ENCODE peak calls at places on chromosomes 6 and 20, in four cellular contexts. F, V, T and L are unnamed samples.

GRCh38 chr20:59997886-59998285 is 39.7 kb downstream of the CDH26 start:
- DNase-seq in F (no peak), V (no peak), T (no peak), L (no peak)

GRCh38 chr6:14159090-14159489 is 41.5 kb downstream of the CD83 start:
- DNase-seq in F (no peak), V (no peak), T (no peak), L (no peak)

GRCh38 chr6:170099387-170099786 is 191.5 kb downstream of the DLL1 start:
- DNase-seq in F (no peak), V (no peak), T (no peak), L (peak; percentile 8)

GRCh38 chr6:54646551-54647300 is 199.8 kb upstream of the FAM83B start:
- DNase-seq in F (no peak), V (no peak), T (peak; percentile 79), L (no peak)

GRCh38 chr20:59124326-59125029 is 39.1 kb upstream of the ZNF831 start:
- DNase-seq in F (no peak), V (no peak), T (no peak), L (no peak)

GRCh38 chr20:23503649-23504048 is 12.7 kb downstream of the CST8 start:
- DNase-seq in F (no peak), V (no peak), T (no peak), L (no peak)

GRCh38 chr6:82143041-82143481 is 104.5 kb downstream of the IBTK start:
- DNase-seq in F (peak; percentile 43), V (no peak), T (peak; percentile 12), L (no peak)

GRCh38 chr6:113763311-113763766 is 93.8 kb upstream of the MARCKS start:
- DNase-seq in F (no peak), V (no peak), T (peak; percentile 26), L (no peak)

GRCh38 chr6:102853249-102853955 is 1459.9 kb downstream of the GRIK2 start:
- DNase-seq in F (no peak), V (no peak), T (no peak), L (no peak)

GRCh38 chr20:14838663-14839650 is 501.5 kb upstream of the FLRT3 start:
- DNase-seq in F (no peak), V (no peak), T (no peak), L (no peak)

GRCh38 chr6:5098501-5099270 is 13.5 kb downstream of the PPP1R3G start:
- DNase-seq in F (no peak), V (no peak), T (no peak), L (no peak)

GRCh38 chr6:100808638-100809275 is 72.4 kb downstream of the ASCC3 start:
- DNase-seq in F (no peak), V (no peak), T (peak; percentile 64), L (no peak)

GRCh38 chr6:23659125-23659524 is 466.9 kb upstream of the NRSN1 start:
- DNase-seq in F (no peak), V (no peak), T (no peak), L (peak; percentile 49)

GRCh38 chr6:144305567-144305966 is 20.4 kb downstream of the UTRN start:
- DNase-seq in F (no peak), V (no peak), T (no peak), L (no peak)

GRCh38 chr6:87093651-87094050 is 1.3 kb downstream of the CGA start:
- DNase-seq in F (no peak), V (no peak), T (peak; percentile 74), L (no peak)

GRCh38 chr6:7147051-7147671 is 39.4 kb downstream of the RREB1 start:
- DNase-seq in F (no peak), V (no peak), T (peak; percentile 47), L (no peak)

GRCh38 chr6:6699741-6700367 is 111.3 kb downstream of the LY86 start:
- DNase-seq in F (peak; percentile 83), V (no peak), T (peak; percentile 92), L (peak; percentile 63)

GRCh38 chr6:43516367-43516696 is 394 bp downstream of the YIPF3 start:
- DNase-seq in F (no peak), V (no peak), T (peak; percentile 13), L (no peak)

GRCh38 chr6:56868687-56869086 is 86.2 kb upstream of the BEND6 start:
- DNase-seq in F (no peak), V (no peak), T (peak; percentile 89), L (no peak)

DNA sequence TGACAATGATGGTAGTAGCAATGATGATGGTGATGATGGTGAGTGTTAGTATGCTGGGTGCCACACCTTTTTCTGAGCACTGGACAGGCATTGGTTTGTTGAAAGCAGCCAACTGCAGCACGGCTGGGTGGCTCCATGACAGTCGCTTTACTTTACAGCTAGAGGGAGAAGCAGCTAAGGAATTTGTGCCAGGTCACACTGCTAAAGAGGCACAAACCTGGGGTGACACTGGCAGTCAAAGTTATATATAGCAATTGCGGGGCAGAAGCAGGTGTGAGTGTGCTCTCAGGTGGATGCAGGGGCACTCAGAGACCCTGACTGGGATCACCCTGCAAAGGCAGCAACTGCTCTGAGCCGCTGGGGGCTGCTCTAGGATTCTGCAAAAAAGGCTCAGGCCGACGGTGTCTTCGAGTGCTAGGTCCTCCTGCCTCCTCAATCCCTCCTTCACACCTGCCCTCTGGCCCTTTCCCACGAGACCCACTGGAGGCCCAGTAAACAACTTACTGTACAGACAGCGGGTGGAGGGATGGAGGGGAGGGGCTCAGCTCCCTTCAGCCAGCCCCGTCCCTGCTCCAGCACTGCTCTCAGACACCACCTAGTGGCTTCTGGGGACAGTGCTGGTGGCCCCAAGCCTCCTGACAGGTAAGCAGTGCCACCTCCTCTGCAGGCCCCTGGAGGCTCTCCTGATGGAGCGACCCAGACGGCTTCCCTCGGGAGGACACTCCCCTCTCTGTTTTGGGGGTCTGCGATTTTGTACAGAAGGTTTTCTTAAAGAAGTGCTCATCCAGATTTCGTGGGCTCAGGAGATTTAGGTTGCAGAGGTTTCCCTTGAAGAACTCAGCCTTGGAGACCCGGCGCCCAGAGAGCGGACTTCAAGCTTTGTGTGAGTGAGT is 4.4 kb upstream of the RPS21 start:
- DNase-seq in F (peak; percentile 76), V (peak; percentile 81), T (peak; percentile 49), L (peak; percentile 83)
- H3K4me1 ChIP-seq in F (peaks cover 25% of the 10 kb centered on the region), V (peaks cover 3% of the 10 kb centered on the region), T (peaks cover 23% of the 10 kb centered on the region), L (peaks cover 45% of the 10 kb centered on the region)

GRCh38 chr20:62739581-62740285 is 31.1 kb downstream of the NTSR1 start:
- DNase-seq in F (no peak), V (no peak), T (no peak), L (no peak)
- H3K4me3 ChIP-seq in F (no peak overlapping the region), V (peak overlapping the region; percentile 41), T (no peak overlapping the region), L (no peak overlapping the region)

GRCh38 chr6:30206152-30206551 is 7.1 kb downstream of the TRIM26 start:
- DNase-seq in F (no peak), V (no peak), T (no peak), L (no peak)
- H3K4me1 ChIP-seq in F (peaks cover 20% of the 10 kb centered on the region), V (peaks cover 4% of the 10 kb centered on the region), T (peaks cover 18% of the 10 kb centered on the region), L (peaks cover 13% of the 10 kb centered on the region)

DNA sequence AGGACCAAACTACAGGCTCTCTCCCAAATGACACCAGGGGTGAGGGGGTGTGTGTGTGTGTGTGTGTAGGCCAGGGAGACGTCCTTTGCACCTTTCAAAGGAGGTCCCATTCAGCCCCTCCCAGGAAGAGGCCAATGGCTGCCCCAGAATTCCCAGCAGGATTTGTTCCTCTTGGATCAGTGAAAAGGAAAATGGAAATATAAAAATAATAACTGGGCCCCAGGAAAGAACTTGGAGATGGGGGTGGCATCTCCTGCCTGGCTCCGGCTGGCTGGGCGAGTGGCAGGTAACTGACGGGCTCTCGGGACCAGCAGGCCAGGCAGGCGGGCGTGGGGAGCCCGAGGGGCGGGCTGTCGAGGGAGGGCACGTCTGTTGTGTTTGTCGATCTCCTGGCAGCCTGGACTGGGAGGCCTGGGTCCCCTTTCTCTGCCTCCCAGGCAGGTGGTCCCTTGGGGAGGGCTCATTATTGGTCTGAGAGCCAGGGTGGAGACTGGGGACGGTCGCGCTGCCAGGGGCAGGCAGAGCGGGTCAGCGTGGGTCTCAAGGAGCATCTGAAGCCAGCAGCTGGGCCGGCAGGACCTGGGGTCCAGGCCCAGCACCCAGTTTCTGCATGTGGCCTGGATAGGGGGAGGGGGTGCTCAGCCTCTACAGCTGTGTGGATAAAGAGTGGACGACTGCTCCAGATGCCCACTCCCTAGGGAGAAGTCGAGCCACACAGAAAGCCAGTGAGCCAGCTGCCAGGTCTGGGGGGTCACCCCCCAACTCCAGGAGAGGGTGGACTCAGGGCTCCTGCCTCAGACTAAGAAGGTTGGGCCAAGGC is 3.1 kb downstream of the NOL4L start:
- DNase-seq in F (no peak), V (no peak), T (no peak), L (no peak)
- H3K4me3 ChIP-seq in F (no peak overlapping the region), V (no peak overlapping the region), T (no peak overlapping the region), L (no peak overlapping the region)

GRCh38 chr20:20436689-20437088 is 68.8 kb downstream of the INSM1 start:
- DNase-seq in F (no peak), V (no peak), T (no peak), L (no peak)

GRCh38 chr20:20430066-20430465 is 62.2 kb downstream of the INSM1 start:
- DNase-seq in F (no peak), V (no peak), T (no peak), L (no peak)

GRCh38 chr20:20435453-20435852 is 67.5 kb downstream of the INSM1 start:
- DNase-seq in F (no peak), V (no peak), T (no peak), L (no peak)

GRCh38 chr20:20437314-20437713 is 69.4 kb downstream of the INSM1 start:
- DNase-seq in F (no peak), V (no peak), T (no peak), L (no peak)

GRCh38 chr20:20432618-20433286 is 64.8 kb downstream of the INSM1 start:
- DNase-seq in F (no peak), V (no peak), T (no peak), L (no peak)
- H3K4me1 ChIP-seq in F (no peaks in the 10 kb centered on the region), V (no peaks in the 10 kb centered on the region), T (no peaks in the 10 kb centered on the region), L (no peaks in the 10 kb centered on the region)